ENCODE peak calls at places on chromosome 10, in six cellular contexts. Y is activated CD8-positive, alpha-beta memory T cell treated with anti-CD3 and anti-CD28 coated beads, Interleukin-2, amount 50 U/mL, for 4 hours; H is Right ventricle myocardium inferior; A is effector CD4-positive, alpha-beta T cell; M is NCI-H774; Q is NCI-H460. X is an unnamed sample.

GRCh38 chr10:4824791-4825310 is 1.2 kb upstream of the AKR1E2 start:
- DNase-seq in H (no peak), A (no peak), Q (no peak), Y (no peak), M (peak), X (no peak)

GRCh38 chr10:86756511-86757109 is at the start of gene BMPR1A:
- DNase-seq in H (peak), A (no peak), M (no peak), Y (no peak), Q (peak), X (no peak)

GRCh38 chr10:75660833-75661232 is 229.4 kb downstream of the LRMDA start:
- DNase-seq in M (no peak), Q (no peak), A (no peak), H (no peak), Y (no peak), X (no peak)

GRCh38 chr10:117514971-117515370 is 27.6 kb upstream of the EMX2 start:
- DNase-seq in Y (no peak), Q (no peak), H (no peak), A (no peak), M (no peak), X (peak)

GRCh38 chr10:14123066-14123465 is 207.7 kb downstream of the FRMD4A start:
- DNase-seq in Q (no peak), H (no peak), M (no peak), A (no peak), Y (no peak), X (no peak)

GRCh38 chr10:60139798-60140566 is 233.6 kb upstream of the CCDC6 start:
- DNase-seq in A (no peak), Y (no peak), H (no peak), Q (peak), M (no peak), X (no peak)

GRCh38 chr10:101287183-101287830 is 58.0 kb upstream of the LBX1 start:
- DNase-seq in Q (no peak), Y (no peak), A (no peak), H (no peak), M (no peak), X (no peak)

GRCh38 chr10:88994034-88994433 is 3.4 kb downstream of the FAS start:
- DNase-seq in Y (no peak), M (no peak), H (no peak), Q (no peak), A (no peak), X (no peak)

GRCh38 chr10:117763528-117763927 is 221.0 kb downstream of the EMX2 start:
- DNase-seq in H (no peak), Y (no peak), M (no peak), A (no peak), Q (no peak), X (no peak)

GRCh38 chr10:124484016-124484415 is 22.4 kb downstream of the LHPP start:
- DNase-seq in Q (no peak), M (no peak), Y (no peak), H (no peak), A (no peak), X (no peak)

GRCh38 chr10:127649642-127650041 is 87.3 kb upstream of the FOXI2 start:
- DNase-seq in Q (peak), Y (no peak), H (no peak), M (no peak), A (no peak), X (no peak)

GRCh38 chr10:70599791-70600190 is 2.8 kb downstream of the PRF1 start:
- DNase-seq in A (no peak), Y (no peak), H (no peak), Q (no peak), M (no peak), X (no peak)

GRCh38 chr10:125742465-125742864 is 23.0 kb downstream of the EDRF1 start:
- DNase-seq in Y (no peak), A (no peak), Q (no peak), H (no peak), M (no peak), X (no peak)

GRCh38 chr10:123912466-123913201 is 21.0 kb upstream of the CPXM2 start:
- DNase-seq in A (no peak), Q (no peak), M (no peak), Y (no peak), H (no peak), X (no peak)

GRCh38 chr10:100725869-100726426 is 19.4 kb upstream of the PAX2 start:
- DNase-seq in Q (no peak), M (no peak), H (no peak), Y (no peak), A (no peak), X (no peak)

GRCh38 chr10:58486821-58487220 is 25.9 kb upstream of the BICC1 start:
- DNase-seq in Q (no peak), A (no peak), H (no peak), Y (no peak), M (no peak), X (no peak)

GRCh38 chr10:120012566-120012965 is 120.0 kb downstream of the SEC23IP start:
- DNase-seq in M (no peak), H (no peak), Y (no peak), Q (no peak), A (no peak), X (no peak)

GRCh38 chr10:43252785-43253341 is 14.0 kb downstream of the RASGEF1A start:
- DNase-seq in M (no peak), Q (no peak), Y (no peak), H (peak), A (no peak), X (no peak)

GRCh38 chr10:76302936-76303656 is 871.7 kb downstream of the LRMDA start:
- DNase-seq in A (no peak), Y (no peak), M (no peak), Q (no peak), H (no peak), X (no peak)

GRCh38 chr10:23110722-23111660 is 15.6 kb downstream of the MSRB2 start:
- DNase-seq in Q (no peak), H (no peak), A (no peak), M (no peak), Y (no peak), X (no peak)

GRCh38 chr10:29613791-29614190 is 21.0 kb downstream of the SVIL start:
- DNase-seq in A (no peak), M (no peak), Y (no peak), Q (no peak), H (no peak), X (no peak)

GRCh38 chr10:67851229-67851628 is 13.2 kb upstream of the DNAJC12 start:
- DNase-seq in H (no peak), Q (no peak), Y (no peak), A (no peak), M (no peak), X (no peak)

GRCh38 chr10:59906417-59907202 is at the start of gene CCDC6:
- DNase-seq in Q (peak), H (peak), A (peak), M (peak), Y (peak), X (peak)

GRCh38 chr10:73743905-73744689 is at the start of gene SEC24C:
- DNase-seq in M (peak), Q (peak), A (peak), Y (peak), H (peak), X (peak)

GRCh38 chr10:86635402-86635801 is 18.9 kb upstream of the OPN4 start:
- DNase-seq in A (no peak), Y (no peak), H (no peak), M (no peak), Q (no peak), X (no peak)

GRCh38 chr10:23864631-23865147 is 344.2 kb upstream of the KIAA1217 start:
- DNase-seq in A (no peak), M (no peak), H (no peak), Q (no peak), Y (no peak), X (no peak)

GRCh38 chr10:109773818-109774440 is 149.4 kb downstream of the XPNPEP1 start:
- DNase-seq in Y (no peak), Q (peak), M (no peak), H (no peak), A (no peak), X (no peak)

GRCh38 chr10:5679606-5680005 is 5.0 kb upstream of the TASOR2 start:
- DNase-seq in H (no peak), A (no peak), Y (no peak), M (no peak), Q (no peak), X (no peak)

GRCh38 chr10:112585052-112585451 is 138.0 kb downstream of the VTI1A start:
- DNase-seq in A (no peak), H (no peak), Y (no peak), M (no peak), Q (peak), X (no peak)

GRCh38 chr10:66822801-66823200 is 103.0 kb upstream of the LRRTM3 start:
- DNase-seq in A (no peak), M (no peak), Q (no peak), Y (no peak), H (no peak), X (no peak)

GRCh38 chr10:124547651-124548168 is 86.1 kb downstream of the LHPP start:
- DNase-seq in A (no peak), H (peak), Y (no peak), M (no peak), Q (no peak), X (no peak)

GRCh38 chr10:117413928-117414618 is 38.8 kb upstream of the PDZD8 start:
- DNase-seq in A (no peak), M (no peak), H (no peak), Y (no peak), Q (no peak), X (no peak)

GRCh38 chr10:88702848-88703597 is 3.0 kb upstream of the LIPK start:
- DNase-seq in M (peak), H (no peak), Q (no peak), Y (no peak), A (no peak), X (no peak)

GRCh38 chr10:621500-621899 is 68.0 kb downstream of the DIP2C start:
- DNase-seq in Y (no peak), Q (no peak), M (no peak), A (no peak), H (peak), X (no peak)

GRCh38 chr10:63268139-63268797 is 135.1 kb downstream of the NRBF2 start:
- DNase-seq in A (no peak), H (no peak), M (no peak), Y (no peak), Q (no peak), X (no peak)

GRCh38 chr10:87661861-87662785 is 2.4 kb downstream of the PAPSS2 start:
- DNase-seq in A (no peak), H (no peak), Q (peak), M (no peak), Y (no peak), X (no peak)

GRCh38 chr10:44890721-44891550 is 20.2 kb upstream of the TMEM72 start:
- DNase-seq in M (no peak), Q (no peak), Y (no peak), H (no peak), A (no peak), X (no peak)

GRCh38 chr10:86034710-86035109 is 331.9 kb downstream of the GRID1 start:
- DNase-seq in M (no peak), Y (no peak), A (no peak), Q (no peak), H (no peak), X (no peak)

X was measured in CD8-positive, alpha-beta T cell.